ENCODE peak calls at places on chromosomes 4 and X, in six cellular contexts. V is epithelial cell of esophagus, U is A549, X is H9, J is AG04450, Q is foreskin fibroblast. K is an unnamed sample.

GRCh38 chrX:68177542-68177941 is 255.8 kb downstream of the OPHN1 start:
- DNase-seq in V (peak; percentile 27), U (no peak), X (no peak), J (no peak), Q (peak; percentile 29), K (peak; percentile 33)

GRCh38 chr4:26746742-26747351 is 113.8 kb upstream of the STIM2 start:
- DNase-seq in V (peak; percentile 29), U (no peak), X (no peak), J (no peak), Q (no peak), K (no peak)

GRCh38 chr4:40238700-40239548 is 42.1 kb downstream of the RHOH start:
- DNase-seq in V (no peak), U (no peak), X (no peak), J (no peak), Q (no peak), K (no peak)

GRCh38 chr4:54550415-54551171 is 107.2 kb upstream of the KIT start:
- DNase-seq in V (peak; percentile 49), U (no peak), X (no peak), J (no peak), Q (peak; percentile 83), K (peak; percentile 44)

GRCh38 chr4:169270810-169271691 is at the start of gene SH3RF1:
- DNase-seq in V (peak; percentile 89), U (peak; percentile 52), X (peak; percentile 69), J (peak; percentile 58), Q (peak; percentile 97), K (peak; percentile 89)

GRCh38 chrX:50093627-50094026 is 107.2 kb downstream of the AKAP4 start:
- DNase-seq in V (no peak), U (no peak), X (no peak), J (no peak), Q (no peak), K (no peak)

GRCh38 chrX:154436597-154437397 is at the start of gene GDI1:
- DNase-seq in V (peak; percentile 43), U (peak; percentile 58), X (peak; percentile 54), J (no peak), Q (peak; percentile 75), K (peak; percentile 27)

GRCh38 chrX:76148011-76148665 is 24.7 kb upstream of the PBDC1 start:
- DNase-seq in V (peak; percentile 47), U (no peak), X (no peak), J (no peak), Q (peak; percentile 61), K (no peak)

GRCh38 chr4:2246384-2247127 is 4.6 kb upstream of the HAUS3 start:
- DNase-seq in V (no peak), U (no peak), X (no peak), J (no peak), Q (no peak), K (no peak)

GRCh38 chr4:122798101-122798500 is 28.5 kb upstream of the FGF2 start:
- DNase-seq in V (peak; percentile 89), U (peak; percentile 24), X (peak; percentile 74), J (peak; percentile 88), Q (peak; percentile 97), K (peak; percentile 90)

GRCh38 chr4:56360071-56360470 is 27.2 kb downstream of the AASDH start:
- DNase-seq in V (peak; percentile 3), U (no peak), X (no peak), J (peak; percentile 3), Q (peak; percentile 14), K (peak; percentile 13)

GRCh38 chr4:178185517-178185916 is 743.3 kb upstream of the AGA start:
- DNase-seq in V (no peak), U (no peak), X (no peak), J (no peak), Q (no peak), K (no peak)

GRCh38 chr4:40306203-40306602 is 28.9 kb upstream of the CHRNA9 start:
- DNase-seq in V (no peak), U (no peak), X (no peak), J (no peak), Q (no peak), K (no peak)

GRCh38 chr4:120977435-120977997 is 55.0 kb upstream of the PRDM5 start:
- DNase-seq in V (peak; percentile 71), U (peak; percentile 7), X (peak; percentile 44), J (peak; percentile 33), Q (peak; percentile 70), K (peak; percentile 57)

GRCh38 chrX:103405009-103405333 is 28.6 kb downstream of the BEX3 start:
- DNase-seq in V (no peak), U (no peak), X (no peak), J (no peak), Q (no peak), K (no peak)

DNA sequence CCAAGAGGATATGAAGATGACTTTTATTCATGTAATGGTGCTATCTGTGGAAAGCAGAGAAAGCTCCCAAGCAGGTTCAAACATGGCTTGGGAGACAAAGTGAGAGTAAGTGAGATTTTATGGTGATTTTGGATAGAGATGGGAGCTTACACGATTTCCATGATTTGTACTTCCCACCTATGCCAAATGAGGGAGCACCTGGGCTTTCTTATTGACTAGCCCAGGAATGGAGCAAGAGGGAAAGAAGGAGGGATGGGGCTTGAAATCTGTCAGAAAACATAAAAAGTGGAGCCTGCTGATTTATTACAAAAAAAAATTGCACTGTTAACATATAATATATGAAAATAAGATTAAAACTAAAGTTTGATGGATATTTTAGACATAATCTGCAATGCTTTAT is 703.5 kb upstream of the PABPC4L start:
- DNase-seq in V (no peak), U (no peak), X (no peak), J (no peak), Q (no peak), K (no peak)
- TF ChIP-seq CTCF in V (no peak), U (no peak), X (peak; percentile 37), J (no peak), Q (no peak), K (no peak)

GRCh38 chr4:150250293-150250997 is 172.2 kb downstream of the DCLK2 start:
- DNase-seq in V (no peak), U (no peak), X (no peak), J (no peak), Q (no peak), K (no peak)

GRCh38 chr4:150251752-150252190 is 173.5 kb downstream of the DCLK2 start:
- DNase-seq in V (no peak), U (no peak), X (peak; percentile 78), J (no peak), Q (no peak), K (no peak)

GRCh38 chr4:150244600-150244999 is 166.4 kb downstream of the DCLK2 start:
- DNase-seq in V (no peak), U (no peak), X (no peak), J (no peak), Q (peak; percentile 66), K (peak; percentile 52)

GRCh38 chr4:150250998-150251651 is 172.9 kb downstream of the DCLK2 start:
- DNase-seq in V (no peak), U (no peak), X (no peak), J (no peak), Q (no peak), K (no peak)

GRCh38 chr4:150248181-150248580 is 169.9 kb downstream of the DCLK2 start:
- DNase-seq in V (peak; percentile 66), U (no peak), X (no peak), J (no peak), Q (no peak), K (peak; percentile 38)
- TF ChIP-seq CTCF in V (peak; percentile 20), U (no peak), X (no peak), J (no peak), Q (no peak), K (no peak)

GRCh38 chrX:112868586-112868985 is 28.0 kb upstream of the AMOT start:
- DNase-seq in V (no peak), U (no peak), X (no peak), J (no peak), Q (no peak), K (peak; percentile 42)

GRCh38 chrX:112863850-112864249 is 23.2 kb upstream of the AMOT start:
- DNase-seq in V (no peak), U (no peak), X (no peak), J (no peak), Q (no peak), K (no peak)

GRCh38 chrX:112865464-112866025 is 24.9 kb upstream of the AMOT start:
- DNase-seq in V (no peak), U (no peak), X (no peak), J (no peak), Q (no peak), K (no peak)

GRCh38 chrX:112866175-112866574 is 25.5 kb upstream of the AMOT start:
- DNase-seq in V (no peak), U (no peak), X (no peak), J (no peak), Q (no peak), K (no peak)

GRCh38 chrX:112867570-112867969 is 26.9 kb upstream of the AMOT start:
- DNase-seq in V (no peak), U (no peak), X (peak; percentile 52), J (no peak), Q (no peak), K (peak; percentile 11)
- TF ChIP-seq CTCF in V (peak; percentile 13), U (no peak), X (peak; percentile 63), J (no peak), Q (no peak), K (peak; percentile 12)

GRCh38 chr4:47468686-47469365 is 5.3 kb upstream of the COMMD8 start:
- DNase-seq in V (no peak), U (no peak), X (no peak), J (no peak), Q (no peak), K (no peak)

GRCh38 chr4:47473351-47473750 is 9.8 kb upstream of the COMMD8 start:
- DNase-seq in V (no peak), U (no peak), X (no peak), J (no peak), Q (no peak), K (no peak)

GRCh38 chr4:47471591-47471990 is 8.1 kb upstream of the COMMD8 start:
- DNase-seq in V (no peak), U (no peak), X (no peak), J (no peak), Q (no peak), K (no peak)

GRCh38 chr4:47469951-47470350 is 6.4 kb upstream of the COMMD8 start:
- DNase-seq in V (peak; percentile 32), U (no peak), X (no peak), J (no peak), Q (peak; percentile 67), K (no peak)

GRCh38 chr4:47471064-47471463 is 7.6 kb upstream of the COMMD8 start:
- DNase-seq in V (no peak), U (no peak), X (no peak), J (no peak), Q (peak; percentile 23), K (no peak)
- TF ChIP-seq CTCF in V (no peak), U (no peak), X (no peak), J (no peak), Q (no peak), K (no peak)

GRCh38 chr4:20773144-20773997 is 73.1 kb downstream of the PACRGL start:
- DNase-seq in V (peak; percentile 72), U (peak; percentile 8), X (peak; percentile 73), J (peak; percentile 34), Q (peak; percentile 83), K (peak; percentile 75)
- TF ChIP-seq CTCF in V (peak; percentile 76), U (peak; percentile 45), X (peak; percentile 82), J (peak; percentile 80), Q (peak; percentile 72), K (peak; percentile 64)

GRCh38 chr4:117085185-117085701 is at the start of gene TRAM1L1:
- DNase-seq in V (peak; percentile 42), U (peak; percentile 26), X (peak; percentile 89), J (peak; percentile 42), Q (peak; percentile 81), K (peak; percentile 40)
- TF ChIP-seq CTCF in V (peak; percentile 15), U (no peak), X (peak; percentile 41), J (peak; percentile 41), Q (peak; percentile 10), K (no peak)

K was measured in MCF 10A.